ENCODE peak calls at places on chromosome 3, in nine cellular contexts. One of them, this sample, is unnamed.

GRCh38 chr3:177928156-177928555 is 608.1 kb upstream of the KCNMB2 start:
- DNase-seq in activated T-helper 9 cell treated with anti-CD3 and anti-CD28 coated beads, Interleukin-2, amount 50 U/mL, for 16 hours: no peak
- DNase-seq in HFFc6: no peak
- DNase-seq in AG20443: peak; percentile 65
- DNase-seq in lower leg skin: no peak
- DNase-seq in activated CD4-positive, alpha-beta T cell treated with anti-CD3 and anti-CD28 coated beads for 48 hours: no peak
- DNase-seq in iPS-NIHi11: no peak
- DNase-seq in heart right ventricle: no peak
- DNase-seq in stimulated activated naive CD8-positive, alpha-beta T cell treated with anti-CD3 and anti-CD28 coated beads, Interleukin-15, Interleukin-2, amounts not matched to agents 100 U/mL and 50 U/mL, for 24 hours: no peak
- DNase-seq in this sample: no peak

GRCh38 chr3:118445036-118445435 is 589.6 kb downstream of the IGSF11 start:
- DNase-seq in activated CD4-positive, alpha-beta T cell treated with anti-CD3 and anti-CD28 coated beads for 48 hours: no peak
- DNase-seq in AG20443: no peak
- DNase-seq in lower leg skin: no peak
- DNase-seq in activated T-helper 9 cell treated with anti-CD3 and anti-CD28 coated beads, Interleukin-2, amount 50 U/mL, for 16 hours: no peak
- DNase-seq in HFFc6: no peak
- DNase-seq in iPS-NIHi11: no peak
- DNase-seq in stimulated activated naive CD8-positive, alpha-beta T cell treated with anti-CD3 and anti-CD28 coated beads, Interleukin-15, Interleukin-2, amounts not matched to agents 100 U/mL and 50 U/mL, for 24 hours: no peak
- DNase-seq in heart right ventricle: no peak
- DNase-seq in this sample: no peak

GRCh38 chr3:134638385-134639020 is 12.3 kb downstream of the KY start:
- DNase-seq in HFFc6: no peak
- DNase-seq in heart right ventricle: no peak
- DNase-seq in stimulated activated naive CD8-positive, alpha-beta T cell treated with anti-CD3 and anti-CD28 coated beads, Interleukin-15, Interleukin-2, amounts not matched to agents 100 U/mL and 50 U/mL, for 24 hours: no peak
- DNase-seq in lower leg skin: peak; percentile 10
- DNase-seq in activated CD4-positive, alpha-beta T cell treated with anti-CD3 and anti-CD28 coated beads for 48 hours: no peak
- DNase-seq in activated T-helper 9 cell treated with anti-CD3 and anti-CD28 coated beads, Interleukin-2, amount 50 U/mL, for 16 hours: no peak
- DNase-seq in AG20443: no peak
- DNase-seq in iPS-NIHi11: no peak
- DNase-seq in this sample: no peak

GRCh38 chr3:127320529-127321121 is 32.8 kb upstream of the PRR20G start:
- DNase-seq in AG20443: no peak
- DNase-seq in heart right ventricle: no peak
- DNase-seq in iPS-NIHi11: peak; percentile 63
- DNase-seq in HFFc6: no peak
- DNase-seq in lower leg skin: no peak
- DNase-seq in stimulated activated naive CD8-positive, alpha-beta T cell treated with anti-CD3 and anti-CD28 coated beads, Interleukin-15, Interleukin-2, amounts not matched to agents 100 U/mL and 50 U/mL, for 24 hours: no peak
- DNase-seq in activated T-helper 9 cell treated with anti-CD3 and anti-CD28 coated beads, Interleukin-2, amount 50 U/mL, for 16 hours: no peak
- DNase-seq in activated CD4-positive, alpha-beta T cell treated with anti-CD3 and anti-CD28 coated beads for 48 hours: no peak
- DNase-seq in this sample: no peak

GRCh38 chr3:195005251-195005620 is 265.7 kb downstream of the XXYLT1 start:
- DNase-seq in activated CD4-positive, alpha-beta T cell treated with anti-CD3 and anti-CD28 coated beads for 48 hours: no peak
- DNase-seq in stimulated activated naive CD8-positive, alpha-beta T cell treated with anti-CD3 and anti-CD28 coated beads, Interleukin-15, Interleukin-2, amounts not matched to agents 100 U/mL and 50 U/mL, for 24 hours: no peak
- DNase-seq in AG20443: no peak
- DNase-seq in iPS-NIHi11: no peak
- DNase-seq in HFFc6: no peak
- DNase-seq in heart right ventricle: no peak
- DNase-seq in activated T-helper 9 cell treated with anti-CD3 and anti-CD28 coated beads, Interleukin-2, amount 50 U/mL, for 16 hours: no peak
- DNase-seq in lower leg skin: peak; percentile 59
- DNase-seq in this sample: no peak

GRCh38 chr3:56042326-56042951 is 425.8 kb downstream of the ERC2 start:
- DNase-seq in heart right ventricle: no peak
- DNase-seq in activated T-helper 9 cell treated with anti-CD3 and anti-CD28 coated beads, Interleukin-2, amount 50 U/mL, for 16 hours: no peak
- DNase-seq in AG20443: peak; percentile 64
- DNase-seq in HFFc6: peak; percentile 30
- DNase-seq in stimulated activated naive CD8-positive, alpha-beta T cell treated with anti-CD3 and anti-CD28 coated beads, Interleukin-15, Interleukin-2, amounts not matched to agents 100 U/mL and 50 U/mL, for 24 hours: no peak
- DNase-seq in activated CD4-positive, alpha-beta T cell treated with anti-CD3 and anti-CD28 coated beads for 48 hours: no peak
- DNase-seq in iPS-NIHi11: peak; percentile 33
- DNase-seq in lower leg skin: no peak
- DNase-seq in this sample: peak; percentile 51

GRCh38 chr3:117080899-117081298 is 371.3 kb downstream of the TUSC7 start:
- DNase-seq in stimulated activated naive CD8-positive, alpha-beta T cell treated with anti-CD3 and anti-CD28 coated beads, Interleukin-15, Interleukin-2, amounts not matched to agents 100 U/mL and 50 U/mL, for 24 hours: no peak
- DNase-seq in activated CD4-positive, alpha-beta T cell treated with anti-CD3 and anti-CD28 coated beads for 48 hours: no peak
- DNase-seq in iPS-NIHi11: peak; percentile 19
- DNase-seq in AG20443: no peak
- DNase-seq in activated T-helper 9 cell treated with anti-CD3 and anti-CD28 coated beads, Interleukin-2, amount 50 U/mL, for 16 hours: no peak
- DNase-seq in heart right ventricle: no peak
- DNase-seq in HFFc6: no peak
- DNase-seq in lower leg skin: no peak
- DNase-seq in this sample: no peak

GRCh38 chr3:65144791-65145355 is 457.1 kb upstream of the ADAMTS9 start:
- DNase-seq in AG20443: peak; percentile 32
- DNase-seq in activated T-helper 9 cell treated with anti-CD3 and anti-CD28 coated beads, Interleukin-2, amount 50 U/mL, for 16 hours: no peak
- DNase-seq in stimulated activated naive CD8-positive, alpha-beta T cell treated with anti-CD3 and anti-CD28 coated beads, Interleukin-15, Interleukin-2, amounts not matched to agents 100 U/mL and 50 U/mL, for 24 hours: no peak
- DNase-seq in iPS-NIHi11: no peak
- DNase-seq in activated CD4-positive, alpha-beta T cell treated with anti-CD3 and anti-CD28 coated beads for 48 hours: no peak
- DNase-seq in lower leg skin: no peak
- DNase-seq in heart right ventricle: no peak
- DNase-seq in HFFc6: no peak
- DNase-seq in this sample: peak; percentile 4

GRCh38 chr3:178443634-178444033 is 92.6 kb upstream of the KCNMB2 start:
- DNase-seq in iPS-NIHi11: no peak
- DNase-seq in HFFc6: no peak
- DNase-seq in heart right ventricle: no peak
- DNase-seq in lower leg skin: no peak
- DNase-seq in activated CD4-positive, alpha-beta T cell treated with anti-CD3 and anti-CD28 coated beads for 48 hours: no peak
- DNase-seq in activated T-helper 9 cell treated with anti-CD3 and anti-CD28 coated beads, Interleukin-2, amount 50 U/mL, for 16 hours: no peak
- DNase-seq in AG20443: no peak
- DNase-seq in stimulated activated naive CD8-positive, alpha-beta T cell treated with anti-CD3 and anti-CD28 coated beads, Interleukin-15, Interleukin-2, amounts not matched to agents 100 U/mL and 50 U/mL, for 24 hours: no peak
- DNase-seq in this sample: peak; percentile 38

GRCh38 chr3:129560269-129560787 is 17.4 kb downstream of the H1-8 start:
- DNase-seq in activated CD4-positive, alpha-beta T cell treated with anti-CD3 and anti-CD28 coated beads for 48 hours: no peak
- DNase-seq in activated T-helper 9 cell treated with anti-CD3 and anti-CD28 coated beads, Interleukin-2, amount 50 U/mL, for 16 hours: no peak
- DNase-seq in HFFc6: peak; percentile 67
- DNase-seq in iPS-NIHi11: no peak
- DNase-seq in stimulated activated naive CD8-positive, alpha-beta T cell treated with anti-CD3 and anti-CD28 coated beads, Interleukin-15, Interleukin-2, amounts not matched to agents 100 U/mL and 50 U/mL, for 24 hours: no peak
- DNase-seq in heart right ventricle: peak; percentile 72
- DNase-seq in AG20443: peak; percentile 59
- DNase-seq in lower leg skin: no peak
- DNase-seq in this sample: no peak

GRCh38 chr3:24387000-24387399 is 107.7 kb downstream of the THRB start:
- DNase-seq in stimulated activated naive CD8-positive, alpha-beta T cell treated with anti-CD3 and anti-CD28 coated beads, Interleukin-15, Interleukin-2, amounts not matched to agents 100 U/mL and 50 U/mL, for 24 hours: no peak
- DNase-seq in lower leg skin: no peak
- DNase-seq in iPS-NIHi11: no peak
- DNase-seq in HFFc6: no peak
- DNase-seq in heart right ventricle: no peak
- DNase-seq in AG20443: peak; percentile 9
- DNase-seq in activated CD4-positive, alpha-beta T cell treated with anti-CD3 and anti-CD28 coated beads for 48 hours: no peak
- DNase-seq in activated T-helper 9 cell treated with anti-CD3 and anti-CD28 coated beads, Interleukin-2, amount 50 U/mL, for 16 hours: no peak
- DNase-seq in this sample: peak; percentile 33

GRCh38 chr3:72155391-72156064 is 370.6 kb upstream of the PROK2 start:
- DNase-seq in HFFc6: peak; percentile 97
- DNase-seq in heart right ventricle: peak; percentile 28
- DNase-seq in AG20443: peak; percentile 95
- DNase-seq in iPS-NIHi11: no peak
- DNase-seq in activated CD4-positive, alpha-beta T cell treated with anti-CD3 and anti-CD28 coated beads for 48 hours: no peak
- DNase-seq in lower leg skin: peak; percentile 90
- DNase-seq in stimulated activated naive CD8-positive, alpha-beta T cell treated with anti-CD3 and anti-CD28 coated beads, Interleukin-15, Interleukin-2, amounts not matched to agents 100 U/mL and 50 U/mL, for 24 hours: no peak
- DNase-seq in activated T-helper 9 cell treated with anti-CD3 and anti-CD28 coated beads, Interleukin-2, amount 50 U/mL, for 16 hours: no peak
- DNase-seq in this sample: peak; percentile 67

GRCh38 chr3:12869025-12869695 is 27.8 kb upstream of the RPL32 start:
- DNase-seq in stimulated activated naive CD8-positive, alpha-beta T cell treated with anti-CD3 and anti-CD28 coated beads, Interleukin-15, Interleukin-2, amounts not matched to agents 100 U/mL and 50 U/mL, for 24 hours: peak; percentile 64
- DNase-seq in AG20443: no peak
- DNase-seq in activated T-helper 9 cell treated with anti-CD3 and anti-CD28 coated beads, Interleukin-2, amount 50 U/mL, for 16 hours: peak; percentile 11
- DNase-seq in lower leg skin: no peak
- DNase-seq in HFFc6: no peak
- DNase-seq in heart right ventricle: peak; percentile 61
- DNase-seq in activated CD4-positive, alpha-beta T cell treated with anti-CD3 and anti-CD28 coated beads for 48 hours: peak; percentile 54
- DNase-seq in iPS-NIHi11: peak; percentile 91
- DNase-seq in this sample: no peak

GRCh38 chr3:172274906-172275305 is 173.3 kb downstream of the GHSR start:
- DNase-seq in heart right ventricle: no peak
- DNase-seq in activated T-helper 9 cell treated with anti-CD3 and anti-CD28 coated beads, Interleukin-2, amount 50 U/mL, for 16 hours: no peak
- DNase-seq in AG20443: no peak
- DNase-seq in iPS-NIHi11: no peak
- DNase-seq in HFFc6: no peak
- DNase-seq in lower leg skin: no peak
- DNase-seq in stimulated activated naive CD8-positive, alpha-beta T cell treated with anti-CD3 and anti-CD28 coated beads, Interleukin-15, Interleukin-2, amounts not matched to agents 100 U/mL and 50 U/mL, for 24 hours: no peak
- DNase-seq in activated CD4-positive, alpha-beta T cell treated with anti-CD3 and anti-CD28 coated beads for 48 hours: no peak
- DNase-seq in this sample: no peak

GRCh38 chr3:38454884-38455638 is 1.4 kb downstream of the ACVR2B start:
- DNase-seq in heart right ventricle: peak; percentile 83
- DNase-seq in activated T-helper 9 cell treated with anti-CD3 and anti-CD28 coated beads, Interleukin-2, amount 50 U/mL, for 16 hours: no peak
- DNase-seq in lower leg skin: peak; percentile 94
- DNase-seq in HFFc6: no peak
- DNase-seq in activated CD4-positive, alpha-beta T cell treated with anti-CD3 and anti-CD28 coated beads for 48 hours: peak; percentile 65
- DNase-seq in iPS-NIHi11: peak; percentile 90
- DNase-seq in AG20443: peak; percentile 79
- DNase-seq in stimulated activated naive CD8-positive, alpha-beta T cell treated with anti-CD3 and anti-CD28 coated beads, Interleukin-15, Interleukin-2, amounts not matched to agents 100 U/mL and 50 U/mL, for 24 hours: peak; percentile 56
- DNase-seq in this sample: peak; percentile 47

GRCh38 chr3:125349055-125349454 is 26.1 kb downstream of the ZNF148 start:
- DNase-seq in AG20443: no peak
- DNase-seq in activated T-helper 9 cell treated with anti-CD3 and anti-CD28 coated beads, Interleukin-2, amount 50 U/mL, for 16 hours: no peak
- DNase-seq in lower leg skin: no peak
- DNase-seq in HFFc6: no peak
- DNase-seq in iPS-NIHi11: no peak
- DNase-seq in activated CD4-positive, alpha-beta T cell treated with anti-CD3 and anti-CD28 coated beads for 48 hours: no peak
- DNase-seq in stimulated activated naive CD8-positive, alpha-beta T cell treated with anti-CD3 and anti-CD28 coated beads, Interleukin-15, Interleukin-2, amounts not matched to agents 100 U/mL and 50 U/mL, for 24 hours: no peak
- DNase-seq in heart right ventricle: no peak
- DNase-seq in this sample: no peak

GRCh38 chr3:44958406-44958805 is 17.6 kb downstream of the ZDHHC3 start:
- DNase-seq in stimulated activated naive CD8-positive, alpha-beta T cell treated with anti-CD3 and anti-CD28 coated beads, Interleukin-15, Interleukin-2, amounts not matched to agents 100 U/mL and 50 U/mL, for 24 hours: no peak
- DNase-seq in AG20443: no peak
- DNase-seq in lower leg skin: no peak
- DNase-seq in HFFc6: no peak
- DNase-seq in activated T-helper 9 cell treated with anti-CD3 and anti-CD28 coated beads, Interleukin-2, amount 50 U/mL, for 16 hours: no peak
- DNase-seq in activated CD4-positive, alpha-beta T cell treated with anti-CD3 and anti-CD28 coated beads for 48 hours: no peak
- DNase-seq in heart right ventricle: no peak
- DNase-seq in iPS-NIHi11: no peak
- DNase-seq in this sample: no peak

GRCh38 chr3:194296448-194296831 is 54.7 kb downstream of the CPN2 start:
- DNase-seq in activated T-helper 9 cell treated with anti-CD3 and anti-CD28 coated beads, Interleukin-2, amount 50 U/mL, for 16 hours: no peak
- DNase-seq in activated CD4-positive, alpha-beta T cell treated with anti-CD3 and anti-CD28 coated beads for 48 hours: no peak
- DNase-seq in iPS-NIHi11: peak; percentile 73
- DNase-seq in HFFc6: peak; percentile 61
- DNase-seq in AG20443: peak; percentile 72
- DNase-seq in stimulated activated naive CD8-positive, alpha-beta T cell treated with anti-CD3 and anti-CD28 coated beads, Interleukin-15, Interleukin-2, amounts not matched to agents 100 U/mL and 50 U/mL, for 24 hours: no peak
- DNase-seq in heart right ventricle: no peak
- DNase-seq in lower leg skin: peak; percentile 85
- DNase-seq in this sample: peak; percentile 97

GRCh38 chr3:61901481-61901880 is 340.1 kb downstream of the PTPRG start:
- DNase-seq in heart right ventricle: no peak
- DNase-seq in AG20443: no peak
- DNase-seq in iPS-NIHi11: no peak
- DNase-seq in HFFc6: no peak
- DNase-seq in activated CD4-positive, alpha-beta T cell treated with anti-CD3 and anti-CD28 coated beads for 48 hours: no peak
- DNase-seq in activated T-helper 9 cell treated with anti-CD3 and anti-CD28 coated beads, Interleukin-2, amount 50 U/mL, for 16 hours: no peak
- DNase-seq in stimulated activated naive CD8-positive, alpha-beta T cell treated with anti-CD3 and anti-CD28 coated beads, Interleukin-15, Interleukin-2, amounts not matched to agents 100 U/mL and 50 U/mL, for 24 hours: no peak
- DNase-seq in lower leg skin: no peak
- DNase-seq in this sample: no peak

GRCh38 chr3:169237181-169237580 is 426.3 kb downstream of the MECOM start:
- DNase-seq in stimulated activated naive CD8-positive, alpha-beta T cell treated with anti-CD3 and anti-CD28 coated beads, Interleukin-15, Interleukin-2, amounts not matched to agents 100 U/mL and 50 U/mL, for 24 hours: no peak
- DNase-seq in AG20443: no peak
- DNase-seq in heart right ventricle: no peak
- DNase-seq in HFFc6: peak; percentile 22
- DNase-seq in activated CD4-positive, alpha-beta T cell treated with anti-CD3 and anti-CD28 coated beads for 48 hours: no peak
- DNase-seq in activated T-helper 9 cell treated with anti-CD3 and anti-CD28 coated beads, Interleukin-2, amount 50 U/mL, for 16 hours: no peak
- DNase-seq in iPS-NIHi11: no peak
- DNase-seq in lower leg skin: no peak
- DNase-seq in this sample: no peak

GRCh38 chr3:48399387-48400172 is 27.6 kb downstream of the FBXW12 start:
- DNase-seq in heart right ventricle: no peak
- DNase-seq in activated CD4-positive, alpha-beta T cell treated with anti-CD3 and anti-CD28 coated beads for 48 hours: no peak
- DNase-seq in HFFc6: no peak
- DNase-seq in AG20443: peak; percentile 5
- DNase-seq in activated T-helper 9 cell treated with anti-CD3 and anti-CD28 coated beads, Interleukin-2, amount 50 U/mL, for 16 hours: no peak
- DNase-seq in lower leg skin: peak; percentile 70
- DNase-seq in stimulated activated naive CD8-positive, alpha-beta T cell treated with anti-CD3 and anti-CD28 coated beads, Interleukin-15, Interleukin-2, amounts not matched to agents 100 U/mL and 50 U/mL, for 24 hours: no peak
- DNase-seq in iPS-NIHi11: peak; percentile 26
- DNase-seq in this sample: no peak

GRCh38 chr3:52714335-52715302 is 8.7 kb downstream of the SPCS1 start:
- DNase-seq in activated CD4-positive, alpha-beta T cell treated with anti-CD3 and anti-CD28 coated beads for 48 hours: no peak
- DNase-seq in activated T-helper 9 cell treated with anti-CD3 and anti-CD28 coated beads, Interleukin-2, amount 50 U/mL, for 16 hours: no peak
- DNase-seq in lower leg skin: no peak
- DNase-seq in AG20443: peak; percentile 10
- DNase-seq in iPS-NIHi11: peak; percentile 93
- DNase-seq in HFFc6: no peak
- DNase-seq in stimulated activated naive CD8-positive, alpha-beta T cell treated with anti-CD3 and anti-CD28 coated beads, Interleukin-15, Interleukin-2, amounts not matched to agents 100 U/mL and 50 U/mL, for 24 hours: no peak
- DNase-seq in heart right ventricle: no peak
- DNase-seq in this sample: no peak

GRCh38 chr3:154972951-154973350 is 107.2 kb upstream of the MME start:
- DNase-seq in activated CD4-positive, alpha-beta T cell treated with anti-CD3 and anti-CD28 coated beads for 48 hours: no peak
- DNase-seq in HFFc6: no peak
- DNase-seq in heart right ventricle: no peak
- DNase-seq in activated T-helper 9 cell treated with anti-CD3 and anti-CD28 coated beads, Interleukin-2, amount 50 U/mL, for 16 hours: no peak
- DNase-seq in iPS-NIHi11: no peak
- DNase-seq in lower leg skin: no peak
- DNase-seq in stimulated activated naive CD8-positive, alpha-beta T cell treated with anti-CD3 and anti-CD28 coated beads, Interleukin-15, Interleukin-2, amounts not matched to agents 100 U/mL and 50 U/mL, for 24 hours: no peak
- DNase-seq in AG20443: no peak
- DNase-seq in this sample: no peak

GRCh38 chr3:27319847-27320526 is 49.2 kb downstream of the NEK10 start:
- DNase-seq in activated CD4-positive, alpha-beta T cell treated with anti-CD3 and anti-CD28 coated beads for 48 hours: no peak
- DNase-seq in AG20443: no peak
- DNase-seq in heart right ventricle: no peak
- DNase-seq in activated T-helper 9 cell treated with anti-CD3 and anti-CD28 coated beads, Interleukin-2, amount 50 U/mL, for 16 hours: no peak
- DNase-seq in stimulated activated naive CD8-positive, alpha-beta T cell treated with anti-CD3 and anti-CD28 coated beads, Interleukin-15, Interleukin-2, amounts not matched to agents 100 U/mL and 50 U/mL, for 24 hours: no peak
- DNase-seq in HFFc6: no peak
- DNase-seq in iPS-NIHi11: no peak
- DNase-seq in lower leg skin: no peak
- DNase-seq in this sample: no peak

GRCh38 chr3:191246628-191247027 is 47.6 kb downstream of the OSTN start:
- DNase-seq in heart right ventricle: no peak
- DNase-seq in HFFc6: peak; percentile 90
- DNase-seq in lower leg skin: no peak
- DNase-seq in stimulated activated naive CD8-positive, alpha-beta T cell treated with anti-CD3 and anti-CD28 coated beads, Interleukin-15, Interleukin-2, amounts not matched to agents 100 U/mL and 50 U/mL, for 24 hours: no peak
- DNase-seq in iPS-NIHi11: no peak
- DNase-seq in activated CD4-positive, alpha-beta T cell treated with anti-CD3 and anti-CD28 coated beads for 48 hours: no peak
- DNase-seq in activated T-helper 9 cell treated with anti-CD3 and anti-CD28 coated beads, Interleukin-2, amount 50 U/mL, for 16 hours: no peak
- DNase-seq in AG20443: peak; percentile 35
- DNase-seq in this sample: peak; percentile 32

GRCh38 chr3:106183762-106184391 is 315.1 kb upstream of the CBLB start:
- DNase-seq in HFFc6: peak; percentile 71
- DNase-seq in lower leg skin: no peak
- DNase-seq in activated CD4-positive, alpha-beta T cell treated with anti-CD3 and anti-CD28 coated beads for 48 hours: no peak
- DNase-seq in activated T-helper 9 cell treated with anti-CD3 and anti-CD28 coated beads, Interleukin-2, amount 50 U/mL, for 16 hours: no peak
- DNase-seq in iPS-NIHi11: no peak
- DNase-seq in stimulated activated naive CD8-positive, alpha-beta T cell treated with anti-CD3 and anti-CD28 coated beads, Interleukin-15, Interleukin-2, amounts not matched to agents 100 U/mL and 50 U/mL, for 24 hours: no peak
- DNase-seq in AG20443: peak; percentile 59
- DNase-seq in heart right ventricle: no peak
- DNase-seq in this sample: peak; percentile 54

GRCh38 chr3:114462750-114463149 is 168.9 kb downstream of the TIGIT start:
- DNase-seq in lower leg skin: no peak
- DNase-seq in heart right ventricle: no peak
- DNase-seq in HFFc6: no peak
- DNase-seq in stimulated activated naive CD8-positive, alpha-beta T cell treated with anti-CD3 and anti-CD28 coated beads, Interleukin-15, Interleukin-2, amounts not matched to agents 100 U/mL and 50 U/mL, for 24 hours: no peak
- DNase-seq in AG20443: no peak
- DNase-seq in activated CD4-positive, alpha-beta T cell treated with anti-CD3 and anti-CD28 coated beads for 48 hours: no peak
- DNase-seq in activated T-helper 9 cell treated with anti-CD3 and anti-CD28 coated beads, Interleukin-2, amount 50 U/mL, for 16 hours: no peak
- DNase-seq in iPS-NIHi11: no peak
- DNase-seq in this sample: no peak

GRCh38 chr3:3881050-3881449 is 81.8 kb downstream of the LRRN1 start:
- DNase-seq in HFFc6: no peak
- DNase-seq in iPS-NIHi11: no peak
- DNase-seq in AG20443: no peak
- DNase-seq in activated CD4-positive, alpha-beta T cell treated with anti-CD3 and anti-CD28 coated beads for 48 hours: no peak
- DNase-seq in heart right ventricle: no peak
- DNase-seq in stimulated activated naive CD8-positive, alpha-beta T cell treated with anti-CD3 and anti-CD28 coated beads, Interleukin-15, Interleukin-2, amounts not matched to agents 100 U/mL and 50 U/mL, for 24 hours: no peak
- DNase-seq in lower leg skin: no peak
- DNase-seq in activated T-helper 9 cell treated with anti-CD3 and anti-CD28 coated beads, Interleukin-2, amount 50 U/mL, for 16 hours: no peak
- DNase-seq in this sample: no peak

This sample was measured in kidney glomerular epithelial cell.